ENCODE peak calls at places on chromosomes 4 and X, in four cellular contexts. A, Y, P and W are unnamed samples.

GRCh38 chrX:137574102-137574783 is 8.3 kb downstream of the ZIC3 start:
- DNase-seq in P (no peak), A (no peak), Y (no peak), W (no peak)

GRCh38 chr4:103075894-103076776 is at the start of gene SLC9B2:
- DNase-seq in A (peak), P (peak), Y (no peak), W (peak)

GRCh38 chr4:17723648-17724047 is 57.8 kb downstream of the FAM184B start:
- DNase-seq in A (no peak), Y (no peak), P (no peak), W (no peak)

GRCh38 chrX:19682712-19683331 is 167.5 kb upstream of the MAP3K15 start:
- DNase-seq in A (no peak), P (peak), Y (peak), W (peak)

GRCh38 chrX:115452256-115452655 is 108.7 kb upstream of the PLS3 start:
- DNase-seq in P (no peak), Y (no peak), A (no peak), W (no peak)

GRCh38 chr4:19462117-19462516 is 789.6 kb upstream of the SLIT2 start:
- DNase-seq in P (no peak), Y (no peak), A (no peak), W (no peak)

GRCh38 chr4:91758487-91758886 is 545.3 kb upstream of the GRID2 start:
- DNase-seq in A (no peak), P (no peak), Y (no peak), W (no peak)

GRCh38 chr4:122701965-122702364 is 30.5 kb upstream of the BBS12 start:
- DNase-seq in P (no peak), A (no peak), Y (no peak), W (no peak)

GRCh38 chr4:48129307-48130014 is 4.6 kb downstream of the TXK start:
- DNase-seq in A (no peak), Y (no peak), P (no peak), W (no peak)

GRCh38 chr4:114272226-114272625 is 292.8 kb upstream of the ARSJ start:
- DNase-seq in Y (peak), P (no peak), A (no peak), W (no peak)

GRCh38 chr4:106690487-106690886 is 321.9 kb upstream of the GIMD1 start:
- DNase-seq in Y (no peak), P (no peak), A (no peak), W (no peak)

GRCh38 chr4:84915396-84915780 is 51.1 kb downstream of the WDFY3 start:
- DNase-seq in A (no peak), Y (no peak), P (no peak), W (no peak)

GRCh38 chr4:23747131-23747752 is 142.6 kb downstream of the PPARGC1A start:
- DNase-seq in P (no peak), Y (no peak), A (no peak), W (no peak)

GRCh38 chr4:7699040-7699439 is 240.6 kb downstream of the AFAP1 start:
- DNase-seq in A (no peak), Y (peak), P (no peak), W (no peak)

GRCh38 chr4:71460368-71460767 is 121.5 kb downstream of the SLC4A4 start:
- DNase-seq in P (peak), A (no peak), Y (no peak), W (no peak)

GRCh38 chr4:25128671-25129070 is 31.6 kb downstream of the SEPSECS start:
- DNase-seq in Y (no peak), A (no peak), P (no peak), W (no peak)